ENCODE peak calls at places on chromosomes 5 and 9, in four cellular contexts. C is stimulated activated CD4-positive, alpha-beta T cell treated with anti-CD3 and anti-CD28 coated beads, Interleukin-1b, Interleukin-23, amount 100 ng/mL, for 48 hours; F is H9; S is neural progenitor cell. A is an unnamed sample.

GRCh38 chr5:112492291-112492690 is 73.2 kb upstream of the EPB41L4A start:
- DNase-seq in C (peak), F (peak), S (peak), A (peak)

GRCh38 chr9:109098221-109098959 is 21.4 kb downstream of the TMEM245 start:
- DNase-seq in C (no peak), F (no peak), S (peak), A (peak)

GRCh38 chr5:122140900-122141299 is 11.6 kb downstream of the ZNF474 start:
- DNase-seq in C (no peak), F (no peak), S (no peak), A (no peak)

GRCh38 chr5:67156976-67157583 is 39.5 kb downstream of the CD180 start:
- DNase-seq in C (no peak), F (peak), S (peak), A (peak)

GRCh38 chr9:84862786-84863185 is 193.3 kb downstream of the NTRK2 start:
- DNase-seq in C (no peak), F (peak), S (peak), A (no peak)

GRCh38 chr9:34559616-34560546 is 29.6 kb downstream of the CNTFR start:
- DNase-seq in C (no peak), F (no peak), S (peak), A (no peak)

GRCh38 chr9:27861887-27862286 is 288.6 kb upstream of the C9orf72 start:
- DNase-seq in C (no peak), F (no peak), S (no peak), A (no peak)

GRCh38 chr5:34015120-34015807 is 7.4 kb upstream of the AMACR start:
- DNase-seq in C (peak), F (no peak), S (no peak), A (no peak)

GRCh38 chr9:35406183-35406959 is 83.5 kb upstream of the RUSC2 start:
- DNase-seq in C (peak), F (peak), S (peak), A (no peak)

GRCh38 chr9:84754461-84754860 is 84.9 kb downstream of the NTRK2 start:
- DNase-seq in C (no peak), F (no peak), S (no peak), A (no peak)

GRCh38 chr5:68740204-68740910 is 353.5 kb upstream of the SLC30A5 start:
- DNase-seq in C (no peak), F (no peak), S (no peak), A (no peak)

GRCh38 chr9:13351768-13352386 is 72.4 kb upstream of the MPDZ start:
- DNase-seq in C (no peak), F (no peak), S (peak), A (peak)

GRCh38 chr9:127885508-127886281 is 8.2 kb upstream of the AK1 start:
- DNase-seq in C (no peak), F (no peak), S (no peak), A (no peak)

GRCh38 chr5:124655943-124656459 is 90.4 kb downstream of the ZNF608 start:
- DNase-seq in C (no peak), F (no peak), S (no peak), A (peak)

GRCh38 chr5:134227259-134227658 is 1.4 kb upstream of the PPP2CA start:
- DNase-seq in C (no peak), F (peak), S (peak), A (no peak)

GRCh38 chr5:74337252-74338100 is 303.1 kb downstream of the ENC1 start:
- DNase-seq in C (no peak), F (no peak), S (no peak), A (no peak)

GRCh38 chr9:125632321-125633115 is 74.5 kb downstream of the MAPKAP1 start:
- DNase-seq in C (peak), F (no peak), S (no peak), A (peak)

GRCh38 chr9:131398204-131398603 is 4.3 kb downstream of the PRRC2B start:
- DNase-seq in C (peak), F (no peak), S (no peak), A (peak)

GRCh38 chr5:123496892-123497291 is 15.1 kb upstream of the CSNK1G3 start:
- DNase-seq in C (no peak), F (no peak), S (no peak), A (no peak)

GRCh38 chr9:137556069-137556838 is 4.6 kb downstream of the MRPL41 start:
- DNase-seq in C (no peak), F (no peak), S (no peak), A (peak)

GRCh38 chr5:84696651-84697050 is 312.0 kb upstream of the EDIL3 start:
- DNase-seq in C (no peak), F (no peak), S (no peak), A (peak)

GRCh38 chr9:107707419-107707837 is 217.9 kb upstream of the KLF4 start:
- DNase-seq in C (no peak), F (no peak), S (no peak), A (no peak)

GRCh38 chr5:76524872-76525271 is 98.3 kb downstream of the F2RL2 start:
- DNase-seq in C (no peak), F (no peak), S (peak), A (no peak)

GRCh38 chr9:36023260-36024048 is 13.3 kb upstream of the RECK start:
- DNase-seq in C (peak), F (peak), S (peak), A (peak)

A was measured in PC-3.